ENCODE peak calls at places on chromosomes 3 and 15, in six cellular contexts. One of them, this sample, is unnamed. For H3K9me3 and H3K4me1, the result is how much of the 10 kb centered on the place peaks cover.

GRCh38 chr15:62359416-62359815 is 194.3 kb upstream of the C2CD4B start:
- DNase-seq in ovary: no peak
- DNase-seq in endothelial cell of umbilical vein: no peak
- DNase-seq in heart right ventricle: no peak
- DNase-seq in neural progenitor cell: no peak
- DNase-seq in H1: no peak
- DNase-seq in this sample: no peak

GRCh38 chr15:99668533-99669182 is 64.6 kb downstream of the LYSMD4 start:
- DNase-seq in ovary: no peak
- DNase-seq in endothelial cell of umbilical vein: no peak
- DNase-seq in heart right ventricle: no peak
- DNase-seq in neural progenitor cell: no peak
- DNase-seq in H1: no peak
- DNase-seq in this sample: no peak

GRCh38 chr15:100718075-100718980 is 115.9 kb downstream of the ASB7 start:
- DNase-seq in ovary: no peak
- DNase-seq in endothelial cell of umbilical vein: no peak
- DNase-seq in heart right ventricle: peak
- DNase-seq in neural progenitor cell: no peak
- DNase-seq in H1: peak
- DNase-seq in this sample: no peak

GRCh38 chr15:23033979-23034378 is 5.4 kb downstream of the TUBGCP5 start:
- DNase-seq in ovary: no peak
- DNase-seq in endothelial cell of umbilical vein: no peak
- DNase-seq in heart right ventricle: no peak
- DNase-seq in neural progenitor cell: no peak
- DNase-seq in H1: no peak
- DNase-seq in this sample: no peak

GRCh38 chr15:90035835-90036220 is 34.7 kb downstream of the ZNF710 start:
- DNase-seq in ovary: no peak
- DNase-seq in endothelial cell of umbilical vein: no peak
- DNase-seq in heart right ventricle: no peak
- DNase-seq in neural progenitor cell: no peak
- DNase-seq in H1: no peak
- DNase-seq in this sample: no peak

GRCh38 chr3:112497897-112498548 is 1.2 kb downstream of the BTLA start:
- DNase-seq in ovary: no peak
- DNase-seq in endothelial cell of umbilical vein: no peak
- DNase-seq in heart right ventricle: no peak
- DNase-seq in neural progenitor cell: no peak
- DNase-seq in H1: no peak
- DNase-seq in this sample: no peak

GRCh38 chr15:77781131-77782051 is 148.7 kb upstream of the LINGO1 start:
- DNase-seq in ovary: no peak
- DNase-seq in endothelial cell of umbilical vein: no peak
- DNase-seq in heart right ventricle: no peak
- DNase-seq in neural progenitor cell: no peak
- DNase-seq in H1: no peak
- DNase-seq in this sample: no peak

GRCh38 chr15:71334874-71335273 is 219.6 kb downstream of the THSD4 start:
- DNase-seq in ovary: no peak
- DNase-seq in endothelial cell of umbilical vein: no peak
- DNase-seq in heart right ventricle: no peak
- DNase-seq in neural progenitor cell: no peak
- DNase-seq in H1: no peak
- DNase-seq in this sample: no peak

GRCh38 chr3:183085634-183086390 is 13.5 kb downstream of the MCCC1 start:
- DNase-seq in ovary: no peak
- DNase-seq in endothelial cell of umbilical vein: no peak
- DNase-seq in heart right ventricle: no peak
- DNase-seq in neural progenitor cell: peak
- DNase-seq in H1: peak
- DNase-seq in this sample: no peak

GRCh38 chr3:24235121-24235520 is 259.5 kb downstream of the THRB start:
- DNase-seq in ovary: no peak
- DNase-seq in endothelial cell of umbilical vein: no peak
- DNase-seq in heart right ventricle: no peak
- DNase-seq in neural progenitor cell: no peak
- DNase-seq in H1: no peak
- DNase-seq in this sample: no peak

GRCh38 chr15:77017091-77017660 is 22.2 kb downstream of the PSTPIP1 start:
- DNase-seq in ovary: no peak
- DNase-seq in endothelial cell of umbilical vein: no peak
- DNase-seq in heart right ventricle: no peak
- DNase-seq in neural progenitor cell: no peak
- DNase-seq in H1: no peak
- DNase-seq in this sample: no peak

GRCh38 chr3:58366699-58367098 is 34.0 kb downstream of the PXK start:
- DNase-seq in ovary: no peak
- DNase-seq in endothelial cell of umbilical vein: no peak
- DNase-seq in heart right ventricle: no peak
- DNase-seq in neural progenitor cell: no peak
- DNase-seq in H1: no peak
- DNase-seq in this sample: no peak

GRCh38 chr3:27345493-27345892 is 23.7 kb downstream of the NEK10 start:
- DNase-seq in ovary: no peak
- DNase-seq in endothelial cell of umbilical vein: no peak
- DNase-seq in heart right ventricle: no peak
- DNase-seq in neural progenitor cell: no peak
- DNase-seq in H1: no peak
- DNase-seq in this sample: no peak

GRCh38 chr15:31266712-31267111 is 59.9 kb upstream of the KLF13 start:
- DNase-seq in ovary: no peak
- DNase-seq in endothelial cell of umbilical vein: no peak
- DNase-seq in heart right ventricle: peak
- DNase-seq in neural progenitor cell: peak
- DNase-seq in H1: peak
- DNase-seq in this sample: no peak

GRCh38 chr3:149221783-149222517 is at the start of gene CP:
- DNase-seq in ovary: no peak
- DNase-seq in endothelial cell of umbilical vein: no peak
- DNase-seq in heart right ventricle: no peak
- DNase-seq in neural progenitor cell: peak
- DNase-seq in H1: no peak
- DNase-seq in this sample: peak

GRCh38 chr3:159787191-159787590 is 201.4 kb upstream of the IL12A start:
- DNase-seq in ovary: no peak
- DNase-seq in endothelial cell of umbilical vein: peak
- DNase-seq in heart right ventricle: no peak
- DNase-seq in neural progenitor cell: no peak
- DNase-seq in H1: no peak
- DNase-seq in this sample: no peak

GRCh38 chr3:124772081-124772831 is 42.0 kb downstream of the UMPS start:
- DNase-seq in ovary: no peak
- DNase-seq in endothelial cell of umbilical vein: peak
- DNase-seq in heart right ventricle: peak
- DNase-seq in neural progenitor cell: no peak
- DNase-seq in H1: no peak
- DNase-seq in this sample: no peak

GRCh38 chr3:66822059-66823009 is 175.8 kb upstream of the KBTBD8 start:
- DNase-seq in ovary: peak
- DNase-seq in endothelial cell of umbilical vein: peak
- DNase-seq in heart right ventricle: peak
- DNase-seq in neural progenitor cell: peak
- DNase-seq in H1: peak
- DNase-seq in this sample: peak

GRCh38 chr3:58034738-58035511 is 26.7 kb downstream of the FLNB start:
- DNase-seq in ovary: no peak
- DNase-seq in endothelial cell of umbilical vein: no peak
- DNase-seq in heart right ventricle: no peak
- DNase-seq in neural progenitor cell: peak
- DNase-seq in H1: no peak
- DNase-seq in this sample: no peak

GRCh38 chr15:72074335-72075060 is 43.5 kb downstream of the MYO9A start:
- DNase-seq in ovary: no peak
- DNase-seq in endothelial cell of umbilical vein: no peak
- DNase-seq in heart right ventricle: no peak
- DNase-seq in neural progenitor cell: no peak
- DNase-seq in H1: no peak
- DNase-seq in this sample: no peak

GRCh38 chr3:54936561-54936960 is 8.7 kb upstream of the LRTM1 start:
- DNase-seq in ovary: no peak
- DNase-seq in endothelial cell of umbilical vein: no peak
- DNase-seq in heart right ventricle: no peak
- DNase-seq in neural progenitor cell: no peak
- DNase-seq in H1: no peak
- DNase-seq in this sample: no peak

GRCh38 chr3:140219923-140220452 is 285.0 kb downstream of the CLSTN2 start:
- DNase-seq in ovary: no peak
- DNase-seq in endothelial cell of umbilical vein: no peak
- DNase-seq in heart right ventricle: no peak
- DNase-seq in neural progenitor cell: no peak
- DNase-seq in H1: no peak
- DNase-seq in this sample: no peak

GRCh38 chr3:179797192-179797591 is 144.4 kb downstream of the USP13 start:
- DNase-seq in ovary: no peak
- DNase-seq in endothelial cell of umbilical vein: no peak
- DNase-seq in heart right ventricle: no peak
- DNase-seq in neural progenitor cell: no peak
- DNase-seq in H1: no peak
- DNase-seq in this sample: no peak

GRCh38 chr3:9216736-9217135 is 32.7 kb downstream of the SRGAP3 start:
- DNase-seq in ovary: no peak
- DNase-seq in endothelial cell of umbilical vein: no peak
- DNase-seq in heart right ventricle: no peak
- DNase-seq in neural progenitor cell: no peak
- DNase-seq in H1: no peak
- DNase-seq in this sample: no peak

GRCh38 chr3:172476339-172476738 is 28.1 kb upstream of the GHSR start:
- DNase-seq in ovary: no peak
- DNase-seq in endothelial cell of umbilical vein: peak
- DNase-seq in heart right ventricle: no peak
- DNase-seq in neural progenitor cell: no peak
- DNase-seq in H1: no peak
- DNase-seq in this sample: no peak

GRCh38 chr15:88032787-88033186 is 223.8 kb downstream of the NTRK3 start:
- DNase-seq in ovary: no peak
- DNase-seq in endothelial cell of umbilical vein: no peak
- DNase-seq in heart right ventricle: no peak
- DNase-seq in neural progenitor cell: no peak
- DNase-seq in H1: no peak
- DNase-seq in this sample: no peak

GRCh38 chr3:73009750-73010149 is 13.1 kb downstream of the PPP4R2 start:
- DNase-seq in ovary: no peak
- DNase-seq in endothelial cell of umbilical vein: no peak
- DNase-seq in heart right ventricle: no peak
- DNase-seq in neural progenitor cell: no peak
- DNase-seq in H1: no peak
- DNase-seq in this sample: no peak

GRCh38 chr3:135008326-135008725 is 213.3 kb downstream of the EPHB1 start:
- DNase-seq in ovary: no peak
- DNase-seq in endothelial cell of umbilical vein: no peak
- DNase-seq in heart right ventricle: no peak
- DNase-seq in neural progenitor cell: no peak
- DNase-seq in H1: no peak
- DNase-seq in this sample: no peak

GRCh38 chr3:104594491-104594890 is 772.2 kb upstream of the ALCAM start:
- DNase-seq in ovary: no peak
- DNase-seq in endothelial cell of umbilical vein: no peak
- DNase-seq in heart right ventricle: no peak
- DNase-seq in neural progenitor cell: no peak
- DNase-seq in H1: no peak
- DNase-seq in this sample: no peak

GRCh38 chr3:42317137-42317536 is 51.2 kb upstream of the CCK start:
- DNase-seq in ovary: no peak
- DNase-seq in endothelial cell of umbilical vein: no peak
- DNase-seq in heart right ventricle: no peak
- DNase-seq in neural progenitor cell: no peak
- DNase-seq in H1: no peak
- DNase-seq in this sample: no peak

GRCh38 chr3:42308651-42309050 is 42.7 kb upstream of the CCK start:
- DNase-seq in ovary: no peak
- DNase-seq in endothelial cell of umbilical vein: no peak
- DNase-seq in heart right ventricle: no peak
- DNase-seq in neural progenitor cell: no peak
- DNase-seq in H1: no peak
- DNase-seq in this sample: no peak

GRCh38 chr3:42314411-42314810 is 48.4 kb upstream of the CCK start:
- DNase-seq in ovary: no peak
- DNase-seq in endothelial cell of umbilical vein: no peak
- DNase-seq in heart right ventricle: no peak
- DNase-seq in neural progenitor cell: peak
- DNase-seq in H1: no peak
- DNase-seq in this sample: no peak
- H3K9me3 ChIP-seq in ovary: under half
- H3K9me3 ChIP-seq in endothelial cell of umbilical vein: under half
- H3K9me3 ChIP-seq in heart right ventricle: under half
- H3K9me3 ChIP-seq in neural progenitor cell: under half
- H3K9me3 ChIP-seq in H1: under half
- H3K9me3 ChIP-seq in this sample: under half

DNA sequence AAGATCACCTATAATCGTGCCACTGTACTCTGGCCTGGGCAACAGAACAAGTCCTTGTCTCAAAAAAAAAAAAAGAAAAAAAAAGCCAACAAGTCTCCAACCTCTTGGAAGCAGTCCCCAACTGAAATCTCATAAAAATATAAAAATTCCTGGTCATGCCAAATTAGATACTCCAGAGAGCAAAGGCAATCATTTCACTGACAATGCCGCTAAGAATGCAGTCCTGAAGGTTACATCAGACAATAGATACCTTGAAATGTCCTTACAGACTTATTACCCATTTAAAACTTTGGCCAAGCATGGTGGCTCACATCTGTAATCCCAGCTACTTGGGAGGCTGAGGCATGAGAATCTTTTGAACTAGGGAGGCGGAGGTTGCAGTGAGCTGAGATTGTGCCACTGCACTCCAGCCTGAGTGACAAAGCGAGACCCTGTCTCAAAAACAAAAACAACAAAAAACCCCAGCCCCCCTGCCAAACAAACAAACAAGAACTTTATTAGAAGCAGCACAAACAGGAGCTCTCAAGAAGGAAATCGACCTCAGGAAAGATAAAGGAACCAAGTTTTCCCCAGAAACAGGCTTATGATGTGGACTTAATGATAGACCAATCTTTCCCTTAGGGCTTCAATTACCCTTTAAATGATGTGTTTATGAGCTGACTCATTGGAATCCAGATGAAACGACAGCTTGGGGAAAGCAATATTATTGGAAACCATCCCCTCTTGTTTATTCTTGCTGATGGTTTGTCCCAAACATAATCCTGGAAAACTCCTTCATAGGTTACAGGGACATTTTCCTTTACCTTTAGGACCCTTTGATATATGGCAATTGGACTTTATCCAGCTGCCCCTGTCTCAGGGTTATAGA is 53.1 kb upstream of the XCR1 start:
- DNase-seq in ovary: no peak
- DNase-seq in endothelial cell of umbilical vein: no peak
- DNase-seq in heart right ventricle: no peak
- DNase-seq in neural progenitor cell: no peak
- DNase-seq in H1: no peak
- DNase-seq in this sample: no peak
- H3K4me1 ChIP-seq in ovary: under half
- H3K4me1 ChIP-seq in endothelial cell of umbilical vein: under half
- H3K4me1 ChIP-seq in heart right ventricle: under half
- H3K4me1 ChIP-seq in neural progenitor cell: under half
- H3K4me1 ChIP-seq in H1: under half
- H3K4me1 ChIP-seq in this sample: under half

GRCh38 chr3:188946351-188946750 is 225.4 kb upstream of the TPRG1 start:
- DNase-seq in ovary: no peak
- DNase-seq in endothelial cell of umbilical vein: no peak
- DNase-seq in heart right ventricle: no peak
- DNase-seq in neural progenitor cell: no peak
- DNase-seq in H1: no peak
- DNase-seq in this sample: no peak
- H3K9me3 ChIP-seq in ovary: under half
- H3K9me3 ChIP-seq in endothelial cell of umbilical vein: under half
- H3K9me3 ChIP-seq in heart right ventricle: under half
- H3K9me3 ChIP-seq in neural progenitor cell: under half
- H3K9me3 ChIP-seq in H1: under half
- H3K9me3 ChIP-seq in this sample: under half

GRCh38 chr3:158771982-158772381 is 29.9 kb upstream of the MFSD1 start:
- DNase-seq in ovary: no peak
- DNase-seq in endothelial cell of umbilical vein: no peak
- DNase-seq in heart right ventricle: no peak
- DNase-seq in neural progenitor cell: no peak
- DNase-seq in H1: no peak
- DNase-seq in this sample: no peak
- H3K4me1 ChIP-seq in ovary: under half
- H3K4me1 ChIP-seq in endothelial cell of umbilical vein: under half
- H3K4me1 ChIP-seq in heart right ventricle: under half
- H3K4me1 ChIP-seq in neural progenitor cell: under half
- H3K4me1 ChIP-seq in H1: under half
- H3K4me1 ChIP-seq in this sample: under half

This sample was measured in HAP-1.